ENCODE peak calls at places on chromosomes 5 and 9, in five cellular contexts. S, J, T, R and K are unnamed samples.

GRCh38 chr5:83472508-83473343 is 1.2 kb downstream of the VCAN start:
- DNase-seq in S (no peak), J (peak; percentile 32), T (no peak), R (no peak), K (peak; percentile 41)

GRCh38 chr9:92535940-92536850 is at the start of gene ECM2:
- DNase-seq in S (no peak), J (no peak), T (no peak), R (no peak), K (no peak)

GRCh38 chr5:8907168-8907868 is 638.6 kb downstream of the SEMA5A start:
- DNase-seq in S (no peak), J (no peak), T (no peak), R (no peak), K (no peak)

GRCh38 chr9:69945671-69946141 is 97.9 kb upstream of the MAMDC2 start:
- DNase-seq in S (no peak), J (no peak), T (no peak), R (no peak), K (no peak)

GRCh38 chr9:37611014-37611413 is 18.6 kb upstream of the TOMM5 start:
- DNase-seq in S (no peak), J (no peak), T (no peak), R (no peak), K (no peak)

GRCh38 chr5:67459233-67459632 is 262.6 kb upstream of the CD180 start:
- DNase-seq in S (no peak), J (no peak), T (no peak), R (no peak), K (no peak)

GRCh38 chr5:65075623-65076250 is 307.0 kb downstream of the CWC27 start:
- DNase-seq in S (no peak), J (no peak), T (no peak), R (no peak), K (no peak)

GRCh38 chr5:37816883-37817282 is 23.0 kb downstream of the GDNF start:
- DNase-seq in S (no peak), J (no peak), T (no peak), R (no peak), K (no peak)

GRCh38 chr9:2872307-2872940 is 28.5 kb upstream of the PUM3 start:
- DNase-seq in S (no peak), J (no peak), T (no peak), R (peak; percentile 49), K (no peak)

GRCh38 chr9:115032300-115032699 is 85.7 kb downstream of the TNC start:
- DNase-seq in S (no peak), J (no peak), T (no peak), R (no peak), K (no peak)

GRCh38 chr5:133403741-133404364 is 208.5 kb downstream of the FSTL4 start:
- DNase-seq in S (no peak), J (no peak), T (no peak), R (no peak), K (no peak)

GRCh38 chr5:117188207-117188606 is 613.6 kb upstream of the SEMA6A start:
- DNase-seq in S (no peak), J (no peak), T (no peak), R (no peak), K (no peak)

GRCh38 chr5:163822548-163822947 is 317.1 kb downstream of the MAT2B start:
- DNase-seq in S (no peak), J (no peak), T (no peak), R (no peak), K (no peak)

GRCh38 chr5:163815240-163815791 is 309.9 kb downstream of the MAT2B start:
- DNase-seq in S (no peak), J (no peak), T (no peak), R (no peak), K (no peak)

DNA sequence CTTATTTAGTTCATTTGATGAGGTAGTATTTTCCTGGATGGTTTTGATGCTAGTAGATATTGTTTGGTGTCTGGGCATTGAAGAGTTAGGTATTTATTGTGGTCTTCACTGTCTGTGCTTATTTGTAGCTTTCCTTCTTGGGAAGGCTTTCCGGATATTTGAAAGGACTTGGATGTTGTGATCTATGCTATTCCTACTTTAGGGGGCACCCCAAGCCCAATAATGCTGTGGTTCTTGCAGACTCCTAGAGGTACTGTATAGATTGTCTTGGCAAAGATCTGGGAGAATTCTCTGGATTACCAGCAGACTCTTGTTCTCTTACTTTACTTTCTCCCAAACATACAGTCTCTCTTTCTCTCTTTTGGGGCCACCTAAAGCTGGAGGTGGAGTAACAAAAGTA is 315.7 kb downstream of the MAT2B start:
- DNase-seq in S (no peak), J (no peak), T (no peak), R (no peak), K (no peak)
- TF ChIP-seq TAF1 in S (no peak), J (no peak), T (no peak), R (no peak), K (no peak)

GRCh38 chr5:139657363-139658321 is 9.5 kb downstream of the CXXC5 start:
- DNase-seq in S (no peak), J (no peak), T (no peak), R (no peak), K (no peak)

GRCh38 chr5:139658501-139658927 is 10.4 kb downstream of the CXXC5 start:
- DNase-seq in S (no peak), J (no peak), T (no peak), R (no peak), K (no peak)

GRCh38 chr5:139660105-139660915 is 12.2 kb downstream of the CXXC5 start:
- DNase-seq in S (no peak), J (no peak), T (no peak), R (no peak), K (no peak)

GRCh38 chr5:139659673-139660072 is 11.5 kb downstream of the CXXC5 start:
- DNase-seq in S (no peak), J (no peak), T (no peak), R (no peak), K (no peak)

DNA sequence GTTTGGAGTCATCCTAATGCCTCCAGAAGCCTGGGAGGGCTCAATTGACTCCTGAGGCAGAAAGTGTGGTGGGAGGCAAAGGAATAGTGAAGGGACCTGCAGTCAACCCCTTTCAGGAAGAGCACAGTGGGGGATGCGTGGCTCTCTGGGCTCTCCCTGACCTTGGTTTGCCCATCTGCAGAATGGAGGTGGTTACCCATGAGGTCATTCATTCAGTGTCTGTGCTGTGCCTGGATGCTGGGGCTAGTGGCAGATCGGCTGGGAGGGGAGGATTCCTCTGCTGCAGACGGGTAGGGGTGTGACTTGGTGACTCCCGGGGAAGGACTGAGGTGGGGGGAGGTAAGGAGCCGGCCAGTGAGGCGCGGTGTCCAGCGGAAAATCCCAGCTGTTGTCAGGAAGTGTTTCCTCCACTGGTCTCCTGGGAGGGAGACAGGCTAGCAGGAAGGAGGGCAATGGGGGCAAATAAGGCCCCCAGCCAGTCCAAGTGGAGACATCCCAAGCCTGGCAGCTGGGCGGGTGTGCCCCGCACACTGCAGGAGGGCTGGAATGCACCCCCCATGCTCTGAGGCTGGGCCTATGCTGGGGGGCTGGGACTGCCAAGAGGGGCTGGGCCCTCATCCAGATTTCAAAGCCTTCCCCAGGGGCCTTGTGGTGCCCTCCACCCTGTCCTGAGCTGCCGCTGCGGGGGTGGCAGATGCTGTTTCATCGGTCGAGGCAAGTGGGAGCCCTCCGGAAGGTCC is 10.9 kb downstream of the CXXC5 start:
- DNase-seq in S (no peak), J (no peak), T (no peak), R (no peak), K (no peak)
- TF ChIP-seq POLR2A in S (peak; percentile 46), J (no peak), T (no peak), R (no peak), K (no peak)

GRCh38 chr9:137149367-137149766 is 10.4 kb downstream of the GRIN1 start:
- DNase-seq in S (no peak), J (no peak), T (no peak), R (no peak), K (no peak)

GRCh38 chr9:137148242-137148641 is 9.3 kb downstream of the GRIN1 start:
- DNase-seq in S (no peak), J (no peak), T (no peak), R (no peak), K (no peak)

GRCh38 chr9:137149942-137150484 is 11.1 kb downstream of the GRIN1 start:
- DNase-seq in S (no peak), J (no peak), T (no peak), R (no peak), K (no peak)

GRCh38 chr9:137148661-137149060 is 9.7 kb downstream of the GRIN1 start:
- DNase-seq in S (no peak), J (no peak), T (no peak), R (no peak), K (no peak)

DNA sequence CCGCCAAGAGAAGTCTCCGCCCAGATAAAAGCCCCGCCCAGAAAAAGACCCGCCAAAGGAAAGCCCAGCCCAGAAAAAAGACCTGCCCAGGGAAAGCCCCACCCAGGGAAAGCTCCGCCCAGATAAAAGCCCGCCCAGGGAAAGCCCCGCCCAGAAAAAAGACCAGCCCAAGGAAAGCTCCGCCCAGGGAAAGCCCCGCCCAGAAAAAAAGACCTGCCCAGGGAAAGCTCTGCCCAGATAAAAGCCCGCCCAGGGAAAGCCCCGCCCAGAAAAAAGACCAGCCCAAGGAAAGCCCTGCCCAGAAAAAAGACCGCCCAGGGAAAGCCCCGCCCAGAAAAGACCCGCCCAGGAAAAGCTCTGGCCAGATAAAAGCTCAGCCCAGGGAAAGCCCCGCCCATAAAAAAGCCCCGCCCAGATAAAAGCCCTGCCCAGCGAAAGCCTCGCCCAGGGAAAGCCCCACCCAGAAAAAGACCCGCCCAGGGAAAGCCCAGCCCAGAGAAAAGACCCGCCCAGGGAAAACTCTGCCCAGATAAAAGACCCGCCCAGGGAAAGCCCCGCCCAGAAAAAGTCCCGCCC is 11.6 kb downstream of the GRIN1 start:
- DNase-seq in S (no peak), J (peak; percentile 71), T (no peak), R (peak; percentile 84), K (peak; percentile 83)
- TF ChIP-seq TAF1 in S (no peak), J (no peak), T (no peak), R (no peak), K (no peak)

GRCh38 chr9:100426532-100427365 is at the start of gene MSANTD3:
- DNase-seq in S (no peak), J (peak; percentile 75), T (no peak), R (peak; percentile 76), K (peak; percentile 76)

GRCh38 chr9:100430286-100430940 is 3.5 kb downstream of the MSANTD3 start:
- DNase-seq in S (no peak), J (no peak), T (no peak), R (no peak), K (no peak)

GRCh38 chr9:100427366-100428263 is 672 bp downstream of the MSANTD3 start:
- DNase-seq in S (no peak), J (no peak), T (no peak), R (peak; percentile 36), K (no peak)

GRCh38 chr9:100426194-100426531 is 780 bp upstream of the MSANTD3 start:
- DNase-seq in S (no peak), J (no peak), T (no peak), R (no peak), K (no peak)

DNA sequence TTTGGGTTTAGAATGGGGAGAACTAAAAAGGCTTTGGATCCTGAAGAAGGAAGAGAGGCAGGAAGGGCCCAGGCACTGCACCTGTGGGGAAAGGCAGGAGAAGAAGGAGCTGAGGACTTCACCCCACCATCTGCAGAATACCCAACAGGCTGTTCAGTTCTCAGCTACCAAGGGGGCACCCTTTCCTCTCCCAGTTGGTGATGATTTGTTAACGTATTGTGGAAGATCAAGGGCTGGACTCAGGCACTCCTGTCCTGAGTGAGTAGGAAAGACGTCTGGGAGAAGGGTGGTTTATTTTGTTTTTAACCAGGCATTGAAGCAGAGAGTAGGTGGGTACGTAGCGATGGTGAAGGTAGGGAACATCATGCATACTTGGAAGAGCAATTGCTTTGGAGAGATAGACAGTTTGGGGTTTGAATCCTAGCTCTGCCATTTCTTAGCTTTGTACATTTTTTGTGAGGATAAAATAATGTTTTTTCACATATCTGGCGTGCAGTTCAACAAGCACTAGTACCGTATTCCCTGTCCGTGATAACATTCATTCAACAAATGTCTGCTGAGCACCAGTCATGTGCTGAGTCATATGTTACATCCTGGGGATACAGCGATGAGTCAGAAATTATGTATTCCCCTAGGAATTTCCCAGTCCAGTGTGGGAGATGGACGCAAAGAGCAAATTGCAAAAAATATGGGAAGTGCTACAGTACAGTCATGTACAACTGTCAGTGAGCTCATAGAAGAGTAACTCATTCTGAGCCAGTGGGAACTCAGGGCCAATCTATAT is 2.1 kb downstream of the MSANTD3 start:
- DNase-seq in S (no peak), J (no peak), T (no peak), R (peak; percentile 89), K (no peak)
- TF ChIP-seq POLR2A in S (no peak), J (no peak), T (no peak), R (no peak), K (no peak)